ENCODE peak calls at places on chromosomes 7 and 10, in nine cellular contexts. One of them, this sample, is unnamed.

GRCh38 chr7:20063645-20064044 is 153.5 kb downstream of the MACC1 start:
- DNase-seq in fibroblast of the conjunctiva: no peak
- DNase-seq in ACHN: no peak
- DNase-seq in sciatic nerve: no peak
- DNase-seq in HL-60: no peak
- DNase-seq in iPS-NIHi11: no peak
- DNase-seq in B cell: no peak
- DNase-seq in CD8-positive, alpha-beta T cell: no peak
- DNase-seq in left ventricle myocardium inferior: no peak
- DNase-seq in this sample: no peak

GRCh38 chr7:127870231-127870907 is 160.9 kb downstream of the LRRC4 start:
- DNase-seq in B cell: peak; percentile 30
- DNase-seq in HL-60: peak; percentile 26
- DNase-seq in left ventricle myocardium inferior: no peak
- DNase-seq in sciatic nerve: no peak
- DNase-seq in ACHN: no peak
- DNase-seq in iPS-NIHi11: no peak
- DNase-seq in CD8-positive, alpha-beta T cell: no peak
- DNase-seq in fibroblast of the conjunctiva: no peak
- DNase-seq in this sample: no peak

GRCh38 chr10:18666810-18667209 is 7.6 kb downstream of the ARL5B start:
- DNase-seq in CD8-positive, alpha-beta T cell: no peak
- DNase-seq in HL-60: no peak
- DNase-seq in B cell: no peak
- DNase-seq in fibroblast of the conjunctiva: peak; percentile 51
- DNase-seq in iPS-NIHi11: no peak
- DNase-seq in ACHN: peak; percentile 57
- DNase-seq in sciatic nerve: no peak
- DNase-seq in left ventricle myocardium inferior: no peak
- DNase-seq in this sample: no peak

GRCh38 chr7:2635148-2635668 is 3.4 kb downstream of the TTYH3 start:
- DNase-seq in iPS-NIHi11: no peak
- DNase-seq in CD8-positive, alpha-beta T cell: no peak
- DNase-seq in HL-60: no peak
- DNase-seq in left ventricle myocardium inferior: no peak
- DNase-seq in ACHN: no peak
- DNase-seq in sciatic nerve: no peak
- DNase-seq in B cell: no peak
- DNase-seq in fibroblast of the conjunctiva: no peak
- DNase-seq in this sample: no peak

GRCh38 chr7:111075498-111075897 is 15.4 kb upstream of the LRRN3 start:
- DNase-seq in sciatic nerve: no peak
- DNase-seq in HL-60: no peak
- DNase-seq in CD8-positive, alpha-beta T cell: no peak
- DNase-seq in iPS-NIHi11: no peak
- DNase-seq in fibroblast of the conjunctiva: no peak
- DNase-seq in ACHN: no peak
- DNase-seq in left ventricle myocardium inferior: no peak
- DNase-seq in B cell: no peak
- DNase-seq in this sample: no peak

GRCh38 chr7:143259765-143260164 is 3.5 kb upstream of the GSTK1 start:
- DNase-seq in sciatic nerve: no peak
- DNase-seq in B cell: no peak
- DNase-seq in left ventricle myocardium inferior: no peak
- DNase-seq in CD8-positive, alpha-beta T cell: no peak
- DNase-seq in iPS-NIHi11: no peak
- DNase-seq in fibroblast of the conjunctiva: no peak
- DNase-seq in ACHN: no peak
- DNase-seq in HL-60: no peak
- DNase-seq in this sample: no peak

GRCh38 chr10:102421645-102422585 is 1.3 kb downstream of the FBXL15 start:
- DNase-seq in CD8-positive, alpha-beta T cell: no peak
- DNase-seq in fibroblast of the conjunctiva: no peak
- DNase-seq in sciatic nerve: no peak
- DNase-seq in HL-60: peak; percentile 36
- DNase-seq in ACHN: peak; percentile 40
- DNase-seq in B cell: peak; percentile 36
- DNase-seq in iPS-NIHi11: peak; percentile 37
- DNase-seq in left ventricle myocardium inferior: no peak
- DNase-seq in this sample: no peak

GRCh38 chr7:12256025-12256570 is 45.0 kb downstream of the TMEM106B start:
- DNase-seq in iPS-NIHi11: no peak
- DNase-seq in ACHN: no peak
- DNase-seq in CD8-positive, alpha-beta T cell: no peak
- DNase-seq in HL-60: no peak
- DNase-seq in left ventricle myocardium inferior: no peak
- DNase-seq in sciatic nerve: no peak
- DNase-seq in fibroblast of the conjunctiva: no peak
- DNase-seq in B cell: no peak
- DNase-seq in this sample: peak; percentile 15

GRCh38 chr10:29811751-29812427 is 177.1 kb upstream of the SVIL start:
- DNase-seq in left ventricle myocardium inferior: peak; percentile 15
- DNase-seq in ACHN: no peak
- DNase-seq in sciatic nerve: no peak
- DNase-seq in HL-60: no peak
- DNase-seq in fibroblast of the conjunctiva: peak; percentile 91
- DNase-seq in CD8-positive, alpha-beta T cell: no peak
- DNase-seq in B cell: no peak
- DNase-seq in iPS-NIHi11: peak; percentile 33
- DNase-seq in this sample: peak; percentile 97

GRCh38 chr10:125788156-125789034 is 12.8 kb upstream of the MMP21 start:
- DNase-seq in CD8-positive, alpha-beta T cell: no peak
- DNase-seq in HL-60: no peak
- DNase-seq in iPS-NIHi11: no peak
- DNase-seq in B cell: no peak
- DNase-seq in left ventricle myocardium inferior: no peak
- DNase-seq in sciatic nerve: peak; percentile 37
- DNase-seq in ACHN: no peak
- DNase-seq in fibroblast of the conjunctiva: no peak
- DNase-seq in this sample: no peak

GRCh38 chr7:74584160-74584954 is 73.2 kb upstream of the GTF2I start:
- DNase-seq in B cell: no peak
- DNase-seq in sciatic nerve: no peak
- DNase-seq in left ventricle myocardium inferior: no peak
- DNase-seq in iPS-NIHi11: no peak
- DNase-seq in ACHN: no peak
- DNase-seq in HL-60: no peak
- DNase-seq in CD8-positive, alpha-beta T cell: no peak
- DNase-seq in fibroblast of the conjunctiva: no peak
- DNase-seq in this sample: no peak

GRCh38 chr10:130371156-130371555 is 235.0 kb downstream of the GLRX3 start:
- DNase-seq in B cell: no peak
- DNase-seq in ACHN: no peak
- DNase-seq in HL-60: no peak
- DNase-seq in fibroblast of the conjunctiva: no peak
- DNase-seq in left ventricle myocardium inferior: no peak
- DNase-seq in sciatic nerve: no peak
- DNase-seq in iPS-NIHi11: no peak
- DNase-seq in CD8-positive, alpha-beta T cell: no peak
- DNase-seq in this sample: no peak

GRCh38 chr7:2541291-2542010 is 13.9 kb downstream of the BRAT1 start:
- DNase-seq in ACHN: no peak
- DNase-seq in iPS-NIHi11: peak; percentile 23
- DNase-seq in HL-60: no peak
- DNase-seq in fibroblast of the conjunctiva: no peak
- DNase-seq in left ventricle myocardium inferior: no peak
- DNase-seq in sciatic nerve: peak; percentile 53
- DNase-seq in CD8-positive, alpha-beta T cell: no peak
- DNase-seq in B cell: peak; percentile 16
- DNase-seq in this sample: no peak

GRCh38 chr7:119842786-119843185 is 430.2 kb upstream of the KCND2 start:
- DNase-seq in B cell: no peak
- DNase-seq in sciatic nerve: no peak
- DNase-seq in CD8-positive, alpha-beta T cell: no peak
- DNase-seq in fibroblast of the conjunctiva: no peak
- DNase-seq in HL-60: no peak
- DNase-seq in ACHN: no peak
- DNase-seq in left ventricle myocardium inferior: no peak
- DNase-seq in iPS-NIHi11: peak; percentile 50
- DNase-seq in this sample: no peak

GRCh38 chr10:90675621-90676020 is 182.2 kb downstream of the HTR7 start:
- DNase-seq in fibroblast of the conjunctiva: peak; percentile 61
- DNase-seq in sciatic nerve: no peak
- DNase-seq in ACHN: no peak
- DNase-seq in iPS-NIHi11: no peak
- DNase-seq in CD8-positive, alpha-beta T cell: no peak
- DNase-seq in HL-60: no peak
- DNase-seq in B cell: no peak
- DNase-seq in left ventricle myocardium inferior: no peak
- DNase-seq in this sample: no peak

GRCh38 chr10:22674215-22674930 is 40.0 kb downstream of the PIP4K2A start:
- DNase-seq in iPS-NIHi11: no peak
- DNase-seq in ACHN: no peak
- DNase-seq in B cell: no peak
- DNase-seq in left ventricle myocardium inferior: no peak
- DNase-seq in sciatic nerve: no peak
- DNase-seq in fibroblast of the conjunctiva: no peak
- DNase-seq in CD8-positive, alpha-beta T cell: no peak
- DNase-seq in HL-60: no peak
- DNase-seq in this sample: no peak

GRCh38 chr7:156979007-156979606 is 29.6 kb downstream of the NOM1 start:
- DNase-seq in ACHN: no peak
- DNase-seq in left ventricle myocardium inferior: no peak
- DNase-seq in sciatic nerve: no peak
- DNase-seq in fibroblast of the conjunctiva: no peak
- DNase-seq in HL-60: no peak
- DNase-seq in iPS-NIHi11: no peak
- DNase-seq in B cell: no peak
- DNase-seq in CD8-positive, alpha-beta T cell: no peak
- DNase-seq in this sample: no peak

GRCh38 chr7:107972075-107972482 is 30.9 kb downstream of the LAMB1 start:
- DNase-seq in CD8-positive, alpha-beta T cell: no peak
- DNase-seq in ACHN: no peak
- DNase-seq in left ventricle myocardium inferior: no peak
- DNase-seq in HL-60: no peak
- DNase-seq in fibroblast of the conjunctiva: peak; percentile 96
- DNase-seq in iPS-NIHi11: no peak
- DNase-seq in B cell: no peak
- DNase-seq in sciatic nerve: no peak
- DNase-seq in this sample: no peak

GRCh38 chr10:64731016-64731415 is 1209.8 kb downstream of the REEP3 start:
- DNase-seq in B cell: no peak
- DNase-seq in sciatic nerve: no peak
- DNase-seq in ACHN: peak; percentile 22
- DNase-seq in iPS-NIHi11: no peak
- DNase-seq in fibroblast of the conjunctiva: no peak
- DNase-seq in HL-60: no peak
- DNase-seq in CD8-positive, alpha-beta T cell: no peak
- DNase-seq in left ventricle myocardium inferior: no peak
- DNase-seq in this sample: peak; percentile 13

GRCh38 chr10:20963056-20963455 is 65.9 kb upstream of the NEBL start:
- DNase-seq in fibroblast of the conjunctiva: no peak
- DNase-seq in sciatic nerve: no peak
- DNase-seq in CD8-positive, alpha-beta T cell: no peak
- DNase-seq in ACHN: no peak
- DNase-seq in HL-60: no peak
- DNase-seq in left ventricle myocardium inferior: no peak
- DNase-seq in iPS-NIHi11: no peak
- DNase-seq in B cell: no peak
- DNase-seq in this sample: peak; percentile 59

GRCh38 chr10:95315509-95315908 is 24.7 kb upstream of the PDLIM1 start:
- DNase-seq in CD8-positive, alpha-beta T cell: no peak
- DNase-seq in iPS-NIHi11: no peak
- DNase-seq in HL-60: no peak
- DNase-seq in fibroblast of the conjunctiva: no peak
- DNase-seq in sciatic nerve: no peak
- DNase-seq in left ventricle myocardium inferior: no peak
- DNase-seq in B cell: no peak
- DNase-seq in ACHN: no peak
- DNase-seq in this sample: no peak

GRCh38 chr7:36951257-36951697 is 227.0 kb upstream of the AOAH start:
- DNase-seq in sciatic nerve: no peak
- DNase-seq in left ventricle myocardium inferior: no peak
- DNase-seq in ACHN: no peak
- DNase-seq in CD8-positive, alpha-beta T cell: no peak
- DNase-seq in B cell: no peak
- DNase-seq in HL-60: no peak
- DNase-seq in iPS-NIHi11: no peak
- DNase-seq in fibroblast of the conjunctiva: no peak
- DNase-seq in this sample: no peak

GRCh38 chr10:95290801-95291633 is at the start of gene PDLIM1:
- DNase-seq in fibroblast of the conjunctiva: no peak
- DNase-seq in left ventricle myocardium inferior: peak; percentile 83
- DNase-seq in B cell: peak; percentile 92
- DNase-seq in HL-60: no peak
- DNase-seq in CD8-positive, alpha-beta T cell: no peak
- DNase-seq in ACHN: peak; percentile 76
- DNase-seq in sciatic nerve: peak; percentile 69
- DNase-seq in iPS-NIHi11: peak; percentile 93
- DNase-seq in this sample: no peak

GRCh38 chr7:148884049-148884298 is at the start of gene EZH2:
- DNase-seq in HL-60: no peak
- DNase-seq in ACHN: no peak
- DNase-seq in iPS-NIHi11: no peak
- DNase-seq in CD8-positive, alpha-beta T cell: no peak
- DNase-seq in left ventricle myocardium inferior: no peak
- DNase-seq in sciatic nerve: no peak
- DNase-seq in B cell: no peak
- DNase-seq in fibroblast of the conjunctiva: no peak
- DNase-seq in this sample: no peak

GRCh38 chr10:69629897-69630650 is at the start of gene FAM241B:
- DNase-seq in HL-60: no peak
- DNase-seq in sciatic nerve: peak; percentile 77
- DNase-seq in iPS-NIHi11: peak; percentile 98
- DNase-seq in ACHN: peak; percentile 74
- DNase-seq in CD8-positive, alpha-beta T cell: peak; percentile 40
- DNase-seq in left ventricle myocardium inferior: peak; percentile 33
- DNase-seq in fibroblast of the conjunctiva: no peak
- DNase-seq in B cell: peak; percentile 59
- DNase-seq in this sample: no peak

GRCh38 chr7:77415822-77416620 is at the start of gene GSAP:
- DNase-seq in B cell: peak; percentile 81
- DNase-seq in ACHN: peak; percentile 75
- DNase-seq in fibroblast of the conjunctiva: no peak
- DNase-seq in HL-60: peak; percentile 28
- DNase-seq in iPS-NIHi11: peak; percentile 81
- DNase-seq in CD8-positive, alpha-beta T cell: no peak
- DNase-seq in sciatic nerve: peak; percentile 74
- DNase-seq in left ventricle myocardium inferior: peak; percentile 71
- DNase-seq in this sample: no peak

GRCh38 chr10:121187375-121187774 is 336.2 kb downstream of the WDR11 start:
- DNase-seq in iPS-NIHi11: no peak
- DNase-seq in left ventricle myocardium inferior: no peak
- DNase-seq in HL-60: no peak
- DNase-seq in ACHN: no peak
- DNase-seq in sciatic nerve: no peak
- DNase-seq in fibroblast of the conjunctiva: no peak
- DNase-seq in B cell: no peak
- DNase-seq in CD8-positive, alpha-beta T cell: no peak
- DNase-seq in this sample: no peak

This sample was measured in epithelial cell of proximal tubule.